ENCODE peak calls at places on chromosomes 2 and 18, in six cellular contexts. D is psoas muscle; T is CD8-positive, alpha-beta T cell; B is fibroblast of mammary gland; U is HL-60; S is fibroblast of pulmonary artery. R is an unnamed sample.

GRCh38 chr2:147483293-147483669 is 361.5 kb upstream of the ACVR2A start:
- DNase-seq in U (no peak), B (no peak), T (no peak), D (no peak), S (no peak), R (no peak)

GRCh38 chr2:9909106-9909505 is 42.4 kb upstream of the GRHL1 start:
- DNase-seq in B (peak; percentile 66), T (no peak), D (no peak), U (no peak), S (no peak), R (no peak)

GRCh38 chr2:98709530-98709929 is 21.4 kb downstream of the MGAT4A start:
- DNase-seq in D (no peak), T (no peak), U (no peak), S (peak; percentile 20), B (no peak), R (no peak)

GRCh38 chr2:72148391-72148974 is 821 bp upstream of the CYP26B1 start:
- DNase-seq in U (no peak), B (no peak), S (no peak), T (no peak), D (peak; percentile 55), R (peak; percentile 35)

GRCh38 chr18:56475250-56475649 is 163.1 kb downstream of the TXNL1 start:
- DNase-seq in T (no peak), S (peak; percentile 6), D (no peak), B (peak; percentile 19), U (no peak), R (no peak)

GRCh38 chr2:46870051-46870839 is 45.4 kb downstream of the MCFD2 start:
- DNase-seq in D (no peak), T (no peak), S (no peak), B (peak; percentile 61), U (no peak), R (no peak)

GRCh38 chr18:68417826-68418225 is 297.1 kb downstream of the TMX3 start:
- DNase-seq in U (no peak), D (no peak), S (peak; percentile 84), B (peak; percentile 78), T (no peak), R (no peak)

GRCh38 chr2:29587791-29588190 is 333.6 kb downstream of the ALK start:
- DNase-seq in B (no peak), S (no peak), U (no peak), D (no peak), T (no peak), R (no peak)

GRCh38 chr18:33751613-33752221 is 173.7 kb downstream of the ASXL3 start:
- DNase-seq in T (no peak), S (peak; percentile 43), B (peak; percentile 58), D (no peak), U (no peak), R (no peak)

GRCh38 chr2:65103013-65103720 is 26.7 kb downstream of the RAB1A start:
- DNase-seq in U (no peak), S (no peak), T (no peak), B (no peak), D (no peak), R (no peak)

GRCh38 chr2:159595410-159596046 is 20.8 kb downstream of the BAZ2B start:
- DNase-seq in B (no peak), D (no peak), T (no peak), U (no peak), S (no peak), R (no peak)

GRCh38 chr18:22167471-22168151 is 1.8 kb upstream of the GATA6 start:
- DNase-seq in S (peak; percentile 66), B (no peak), U (no peak), T (no peak), D (no peak), R (peak; percentile 62)

GRCh38 chr2:17813015-17813741 is 3.1 kb upstream of the MSGN1 start:
- DNase-seq in S (no peak), T (no peak), D (no peak), U (no peak), B (peak; percentile 69), R (no peak)

GRCh38 chr18:23826850-23827620 is 137.8 kb downstream of the LAMA3 start:
- DNase-seq in B (peak; percentile 58), D (no peak), T (no peak), S (peak; percentile 34), U (no peak), R (no peak)

GRCh38 chr2:60167089-60167488 is 386.4 kb downstream of the BCL11A start:
- DNase-seq in B (no peak), D (no peak), S (no peak), T (no peak), U (no peak), R (no peak)

GRCh38 chr2:60168247-60168646 is 385.2 kb downstream of the BCL11A start:
- DNase-seq in D (no peak), T (no peak), U (no peak), S (no peak), B (no peak), R (no peak)

GRCh38 chr2:60158262-60158661 is 395.2 kb downstream of the BCL11A start:
- DNase-seq in B (no peak), D (no peak), T (no peak), U (no peak), S (no peak), R (no peak)

DNA sequence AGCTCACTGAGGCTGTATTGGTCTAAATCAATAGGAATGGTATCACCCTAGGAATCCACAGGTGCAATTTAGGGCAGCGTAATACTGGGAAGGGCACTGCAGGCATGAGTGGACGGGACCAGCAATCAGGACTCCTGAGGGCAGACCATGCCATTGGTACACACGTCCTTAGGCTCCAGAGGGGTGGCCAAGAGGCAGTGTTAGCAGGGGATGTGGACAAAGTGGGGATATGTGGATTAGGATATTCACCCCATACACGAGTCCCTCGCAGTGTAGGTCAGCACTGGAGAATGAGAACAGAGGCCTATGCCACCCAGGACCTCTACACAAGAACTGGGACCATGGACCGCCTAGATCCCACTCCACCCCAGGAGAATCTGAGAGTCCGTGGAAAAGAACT is 389.8 kb downstream of the BCL11A start:
- DNase-seq in B (no peak), D (no peak), T (no peak), S (no peak), U (no peak), R (no peak)
- TF ChIP-seq CTCF in B (no peak), D (no peak), T (no peak), S (no peak), U (no peak), R (no peak)

GRCh38 chr2:232386740-232387450 is 8.3 kb downstream of the ALPP start:
- DNase-seq in D (no peak), S (no peak), T (no peak), U (no peak), B (no peak), R (peak; percentile 61)

GRCh38 chr2:232384466-232384865 is 5.9 kb downstream of the ALPP start:
- DNase-seq in S (no peak), T (no peak), U (no peak), D (no peak), B (no peak), R (no peak)

GRCh38 chr2:232386490-232386739 is 7.9 kb downstream of the ALPP start:
- DNase-seq in T (no peak), U (no peak), S (no peak), B (no peak), D (no peak), R (peak; percentile 34)

GRCh38 chr2:232387451-232388171 is 9.1 kb downstream of the ALPP start:
- DNase-seq in U (no peak), B (no peak), S (no peak), T (no peak), D (no peak), R (no peak)

DNA sequence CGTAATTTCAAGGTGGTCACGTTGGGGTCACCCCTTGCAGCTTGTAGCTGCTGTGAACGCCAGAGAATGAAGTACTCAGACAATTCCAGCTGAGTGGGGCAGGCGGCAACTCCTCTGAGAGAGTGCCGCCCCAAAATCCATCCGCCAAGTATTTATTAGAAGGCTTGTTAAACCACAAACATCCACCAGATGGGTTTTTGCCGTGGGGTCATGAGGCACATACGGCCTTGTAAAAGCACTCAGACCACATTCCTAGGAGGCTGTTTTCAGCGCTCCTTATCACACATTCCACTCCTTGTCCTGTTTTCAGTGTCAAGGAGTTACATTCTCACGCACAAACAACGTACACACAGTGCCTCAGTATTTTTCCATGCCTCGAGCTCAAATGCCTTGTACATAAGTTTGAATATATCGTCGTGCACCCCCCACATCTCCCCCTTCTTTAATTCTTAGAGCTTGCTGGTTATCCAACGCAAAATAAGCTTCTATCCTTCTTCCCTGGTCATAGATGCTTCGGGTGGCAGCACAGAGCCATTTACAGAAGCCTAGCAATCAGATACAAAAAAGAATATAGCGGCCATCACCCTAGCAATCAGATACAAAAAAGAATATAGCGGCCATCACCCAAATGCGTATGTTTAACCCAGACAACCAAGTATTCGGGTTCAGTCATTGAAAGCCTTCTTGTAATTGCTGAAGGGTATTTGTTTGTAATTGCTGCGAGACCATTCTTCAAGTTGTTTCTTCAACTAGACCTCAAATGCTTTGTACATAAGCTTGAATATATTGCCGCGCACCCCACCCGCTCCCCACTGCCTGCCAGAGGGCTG is 7.3 kb downstream of the ALPP start:
- DNase-seq in S (peak; percentile 85), B (peak; percentile 53), D (no peak), T (no peak), U (no peak), R (no peak)
- H3K4me3 ChIP-seq in S (no peak overlapping the region), B (no peak overlapping the region), D (no peak overlapping the region), T (no peak overlapping the region), U (no peak overlapping the region), R (no peak overlapping the region)

GRCh38 chr2:32006992-32007391 is 3.8 kb downstream of the MEMO1 start:
- DNase-seq in B (no peak), D (no peak), U (no peak), S (no peak), T (no peak), R (no peak)

GRCh38 chr2:32009479-32010256 is 1.1 kb downstream of the MEMO1 start:
- DNase-seq in T (peak; percentile 37), B (no peak), D (peak; percentile 67), S (peak; percentile 21), U (no peak), R (peak; percentile 53)

GRCh38 chr2:32011566-32011960 is 755 bp upstream of the MEMO1 start:
- DNase-seq in T (no peak), U (no peak), S (no peak), B (no peak), D (no peak), R (no peak)

GRCh38 chr2:32010670-32011565 is at the start of gene MEMO1:
- DNase-seq in B (peak; percentile 87), D (peak; percentile 96), S (peak; percentile 94), U (peak; percentile 81), T (peak; percentile 87), R (peak; percentile 91)

GRCh38 chr2:32008811-32009478 is 1.9 kb downstream of the MEMO1 start:
- DNase-seq in D (no peak), U (no peak), S (peak; percentile 18), B (peak; percentile 27), T (no peak), R (no peak)
- TF ChIP-seq CTCF in D (no peak), U (no peak), S (no peak), B (no peak), T (no peak), R (no peak)

DNA sequence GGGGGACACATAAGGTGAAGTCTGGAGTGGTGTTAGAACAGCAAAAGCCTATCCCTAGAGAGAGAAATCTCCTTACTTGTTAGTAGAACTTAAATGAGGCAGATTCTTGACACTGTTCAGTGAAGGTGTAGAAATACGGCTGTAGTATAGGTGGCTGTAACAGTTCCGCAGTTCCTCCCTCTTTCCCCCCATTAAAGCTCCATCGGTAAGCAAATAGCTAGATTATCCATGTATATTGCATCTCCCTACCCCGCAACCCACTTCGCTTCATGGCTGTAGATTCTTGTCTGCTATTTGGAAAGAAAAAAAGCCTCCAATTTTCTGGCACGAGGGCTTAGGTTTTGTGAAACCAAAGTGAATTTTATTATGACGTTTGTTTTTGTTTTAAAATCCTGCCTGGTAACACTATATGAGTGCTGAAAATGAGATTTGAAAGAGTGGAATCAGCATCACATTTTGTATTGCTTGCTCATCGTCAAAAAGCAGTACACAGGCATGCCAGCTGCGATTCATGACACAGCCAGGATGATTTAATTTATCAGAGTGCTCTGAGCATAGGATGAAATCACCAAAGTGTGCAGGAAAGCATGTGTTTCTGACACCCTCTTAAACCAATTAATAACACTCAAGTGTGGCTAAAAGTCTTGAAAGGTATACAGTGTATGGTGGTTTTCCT is 1.4 kb downstream of the FAM171B start:
- DNase-seq in B (peak; percentile 75), D (no peak), T (no peak), S (peak; percentile 59), U (no peak), R (no peak)
- H3K4me3 ChIP-seq in B (peak overlapping the region; percentile 79), D (peak overlapping the region; percentile 36), T (no peak overlapping the region), S (peak overlapping the region; percentile 77), U (no peak overlapping the region), R (peak overlapping the region; percentile 72)